ENCODE peak calls at places on chromosomes 3 and 15, in ten cellular contexts. E, R, T, Q, C, D, Z, W, I and H are unnamed samples.

GRCh38 chr3:196896229-196896628 is 28.5 kb downstream of the SENP5 start:
- DNase-seq in R (no peak), D (no peak), W (no peak), C (no peak), Z (no peak), Q (no peak), E (no peak), T (no peak), I (no peak), H (no peak)

GRCh38 chr3:66138336-66139234 is 82.2 kb upstream of the SLC25A26 start:
- DNase-seq in D (peak), W (no peak), Q (no peak), I (peak), T (no peak), Z (no peak), C (peak), R (peak), E (peak), H (no peak)

GRCh38 chr15:65512807-65513416 is 4.6 kb downstream of the DPP8 start:
- DNase-seq in Q (no peak), T (no peak), R (no peak), I (no peak), D (no peak), C (no peak), E (no peak), Z (no peak), W (no peak), H (peak)

GRCh38 chr15:64642875-64643274 is 132.5 kb downstream of the RBPMS2 start:
- DNase-seq in E (no peak), C (no peak), D (peak), I (no peak), W (no peak), Z (no peak), R (no peak), Q (no peak), T (no peak), H (no peak)

GRCh38 chr3:115164374-115165221 is 17.5 kb upstream of the ZBTB20 start:
- DNase-seq in R (no peak), C (no peak), Z (no peak), D (no peak), I (no peak), Q (no peak), T (no peak), E (peak), W (no peak), H (no peak)

GRCh38 chr15:66429117-66429516 is 42.4 kb downstream of the MAP2K1 start:
- DNase-seq in Z (no peak), E (no peak), R (no peak), W (no peak), I (no peak), Q (no peak), C (no peak), T (no peak), D (no peak), H (no peak)

GRCh38 chr3:15241341-15241740 is 35.3 kb downstream of the CAPN7 start:
- DNase-seq in W (no peak), R (peak), C (peak), E (peak), Q (no peak), D (no peak), I (no peak), T (no peak), Z (no peak), H (peak)

GRCh38 chr3:100603449-100603848 is 6.0 kb upstream of the ADGRG7 start:
- DNase-seq in T (no peak), E (peak), I (no peak), W (no peak), D (no peak), Q (no peak), R (peak), C (no peak), Z (no peak), H (no peak)

GRCh38 chr15:34055868-34056595 is 17.0 kb upstream of the AVEN start:
- DNase-seq in Z (no peak), R (no peak), T (no peak), E (peak), D (no peak), Q (no peak), C (no peak), W (peak), I (peak), H (no peak)

GRCh38 chr3:132220986-132221385 is 96.2 kb upstream of the ACP3 start:
- DNase-seq in Q (no peak), E (no peak), I (no peak), C (no peak), R (no peak), D (no peak), W (no peak), T (no peak), Z (no peak), H (no peak)

GRCh38 chr15:40523611-40524010 is 41.2 kb downstream of the CCDC32 start:
- DNase-seq in C (no peak), R (no peak), T (no peak), E (no peak), Q (no peak), W (no peak), Z (no peak), D (no peak), I (no peak), H (no peak)

GRCh38 chr3:45054196-45054857 is 28.2 kb downstream of the CLEC3B start:
- DNase-seq in I (no peak), C (no peak), Z (no peak), D (no peak), Q (no peak), E (no peak), R (peak), W (peak), T (no peak), H (no peak)

GRCh38 chr3:128293930-128294329 is 140.6 kb downstream of the EEFSEC start:
- DNase-seq in I (no peak), Z (no peak), E (no peak), R (no peak), D (no peak), W (no peak), T (no peak), C (no peak), Q (no peak), H (peak)

GRCh38 chr3:165669502-165669901 is 167.7 kb downstream of the BCHE start:
- DNase-seq in Q (no peak), W (peak), E (peak), Z (no peak), T (no peak), D (no peak), R (no peak), I (peak), C (no peak), H (no peak)

GRCh38 chr15:25600751-25601150 is 161.9 kb upstream of the UBE3A start:
- DNase-seq in Z (no peak), W (no peak), T (no peak), D (no peak), E (peak), C (no peak), R (no peak), Q (no peak), I (no peak), H (no peak)

GRCh38 chr3:123489400-123490004 is 40.6 kb upstream of the ADCY5 start:
- DNase-seq in T (no peak), W (peak), C (peak), Q (no peak), Z (peak), E (peak), I (peak), D (peak), R (peak), H (no peak)

GRCh38 chr3:196214783-196215441 is 1.4 kb upstream of the SLC51A start:
- DNase-seq in C (no peak), R (no peak), E (no peak), T (no peak), D (peak), W (no peak), Z (no peak), Q (no peak), I (no peak), H (no peak)

GRCh38 chr3:106032479-106032878 is 163.7 kb upstream of the CBLB start:
- DNase-seq in C (no peak), R (no peak), E (no peak), Q (no peak), T (no peak), I (no peak), W (no peak), Z (no peak), D (no peak), H (no peak)

GRCh38 chr3:147838650-147839049 is 429.5 kb downstream of the ZIC1 start:
- DNase-seq in Z (no peak), W (no peak), T (no peak), R (peak), D (no peak), C (no peak), E (peak), I (peak), Q (no peak), H (no peak)

GRCh38 chr3:159130108-159130507 is 328.3 kb downstream of the MFSD1 start:
- DNase-seq in Q (no peak), E (peak), W (no peak), R (peak), T (no peak), C (no peak), I (no peak), Z (no peak), D (no peak), H (no peak)

GRCh38 chr15:75827691-75828090 is 15.6 kb upstream of the UBE2Q2 start:
- DNase-seq in E (peak), W (no peak), D (no peak), Z (no peak), I (no peak), C (no peak), Q (no peak), R (no peak), T (no peak), H (no peak)

GRCh38 chr3:159904911-159905310 is 83.7 kb upstream of the IL12A start:
- DNase-seq in R (no peak), C (no peak), I (no peak), T (no peak), Z (no peak), E (no peak), Q (no peak), D (no peak), W (no peak), H (no peak)

GRCh38 chr3:66121288-66121687 is 82.6 kb upstream of the MAGI1 start:
- DNase-seq in D (no peak), Q (no peak), W (peak), R (no peak), Z (no peak), I (no peak), T (no peak), E (no peak), C (no peak), H (no peak)

GRCh38 chr3:154888386-154888785 is 191.7 kb upstream of the MME start:
- DNase-seq in E (no peak), Q (no peak), Z (no peak), I (no peak), T (no peak), D (no peak), C (no peak), W (no peak), R (no peak), H (no peak)

GRCh38 chr3:16060358-16060852 is 114.1 kb upstream of the GALNT15 start:
- DNase-seq in R (peak), Q (no peak), E (peak), Z (no peak), I (peak), D (peak), W (peak), C (no peak), T (no peak), H (no peak)

GRCh38 chr3:125129512-125129962 is 73.7 kb upstream of the HEG1 start:
- DNase-seq in W (peak), R (peak), D (peak), T (no peak), E (peak), Q (no peak), C (no peak), I (peak), Z (no peak), H (no peak)

GRCh38 chr15:58002338-58003126 is 63.0 kb downstream of the ALDH1A2 start:
- DNase-seq in Q (no peak), I (no peak), W (no peak), E (no peak), R (no peak), D (no peak), C (no peak), T (no peak), Z (no peak), H (no peak)

GRCh38 chr15:87764461-87765236 is 491.9 kb downstream of the NTRK3 start:
- DNase-seq in E (peak), Q (no peak), Z (no peak), T (no peak), R (peak), C (no peak), D (no peak), W (peak), I (peak), H (no peak)